ENCODE peak calls at places on chromosomes 12 and 14, in ten cellular contexts. One of them, this sample, is unnamed.

GRCh38 chr14:36585100-36585499 is 2.7 kb upstream of the NKX2-8 start:
- DNase-seq in stomach: no peak
- DNase-seq in body of pancreas: no peak
- DNase-seq in transverse colon: no peak
- DNase-seq in testis: no peak
- DNase-seq in suprapubic skin: no peak
- DNase-seq in GM12878: no peak
- DNase-seq in HCT116: no peak
- DNase-seq in heart left ventricle: no peak
- DNase-seq in prostate gland: no peak
- DNase-seq in this sample: peak

GRCh38 chr12:22101749-22102243 is 55.8 kb downstream of the CMAS start:
- DNase-seq in heart left ventricle: peak
- DNase-seq in stomach: no peak
- DNase-seq in transverse colon: peak
- DNase-seq in testis: no peak
- DNase-seq in prostate gland: no peak
- DNase-seq in GM12878: no peak
- DNase-seq in suprapubic skin: no peak
- DNase-seq in HCT116: no peak
- DNase-seq in body of pancreas: peak
- DNase-seq in this sample: no peak

GRCh38 chr12:65894624-65895023 is 70.3 kb downstream of the HMGA2 start:
- DNase-seq in stomach: no peak
- DNase-seq in testis: no peak
- DNase-seq in heart left ventricle: no peak
- DNase-seq in transverse colon: no peak
- DNase-seq in body of pancreas: no peak
- DNase-seq in GM12878: no peak
- DNase-seq in HCT116: no peak
- DNase-seq in prostate gland: no peak
- DNase-seq in suprapubic skin: no peak
- DNase-seq in this sample: no peak

GRCh38 chr14:71933026-71933587 is 878 bp downstream of the RGS6 start:
- DNase-seq in heart left ventricle: peak
- DNase-seq in transverse colon: no peak
- DNase-seq in HCT116: no peak
- DNase-seq in suprapubic skin: no peak
- DNase-seq in body of pancreas: no peak
- DNase-seq in stomach: no peak
- DNase-seq in GM12878: no peak
- DNase-seq in testis: peak
- DNase-seq in prostate gland: no peak
- DNase-seq in this sample: peak

GRCh38 chr12:70354777-70355176 is 11.3 kb upstream of the KCNMB4 start:
- DNase-seq in prostate gland: no peak
- DNase-seq in testis: no peak
- DNase-seq in transverse colon: no peak
- DNase-seq in body of pancreas: no peak
- DNase-seq in heart left ventricle: no peak
- DNase-seq in GM12878: no peak
- DNase-seq in suprapubic skin: no peak
- DNase-seq in HCT116: no peak
- DNase-seq in stomach: no peak
- DNase-seq in this sample: no peak

GRCh38 chr14:99720941-99721791 is 37.1 kb downstream of the CYP46A1 start:
- DNase-seq in GM12878: no peak
- DNase-seq in heart left ventricle: no peak
- DNase-seq in stomach: no peak
- DNase-seq in body of pancreas: no peak
- DNase-seq in testis: no peak
- DNase-seq in prostate gland: no peak
- DNase-seq in suprapubic skin: no peak
- DNase-seq in transverse colon: no peak
- DNase-seq in HCT116: no peak
- DNase-seq in this sample: no peak

GRCh38 chr12:6323340-6323994 is 13.0 kb downstream of the PLEKHG6 start:
- DNase-seq in body of pancreas: peak
- DNase-seq in stomach: peak
- DNase-seq in testis: peak
- DNase-seq in GM12878: peak
- DNase-seq in heart left ventricle: peak
- DNase-seq in HCT116: peak
- DNase-seq in prostate gland: no peak
- DNase-seq in suprapubic skin: peak
- DNase-seq in transverse colon: no peak
- DNase-seq in this sample: peak

GRCh38 chr12:74608376-74608775 is 70.7 kb downstream of the ATXN7L3B start:
- DNase-seq in prostate gland: no peak
- DNase-seq in testis: no peak
- DNase-seq in stomach: no peak
- DNase-seq in body of pancreas: no peak
- DNase-seq in GM12878: no peak
- DNase-seq in HCT116: no peak
- DNase-seq in suprapubic skin: no peak
- DNase-seq in heart left ventricle: no peak
- DNase-seq in transverse colon: no peak
- DNase-seq in this sample: no peak

GRCh38 chr14:87992720-87993484 is at the start of gene GALC:
- DNase-seq in transverse colon: peak
- DNase-seq in HCT116: no peak
- DNase-seq in testis: peak
- DNase-seq in prostate gland: peak
- DNase-seq in heart left ventricle: peak
- DNase-seq in stomach: peak
- DNase-seq in suprapubic skin: peak
- DNase-seq in body of pancreas: peak
- DNase-seq in GM12878: peak
- DNase-seq in this sample: peak
- TF ChIP-seq CTCF in transverse colon: no peak
- TF ChIP-seq CTCF in HCT116: no peak
- TF ChIP-seq CTCF in testis: no peak
- TF ChIP-seq CTCF in prostate gland: no peak
- TF ChIP-seq CTCF in heart left ventricle: no peak
- TF ChIP-seq CTCF in stomach: no peak
- TF ChIP-seq CTCF in suprapubic skin: no peak
- TF ChIP-seq CTCF in body of pancreas: no peak
- TF ChIP-seq CTCF in GM12878: peak
- TF ChIP-seq CTCF in this sample: no peak

GRCh38 chr14:23183479-23183878 is at the start of gene SLC7A8:
- DNase-seq in stomach: peak
- DNase-seq in testis: peak
- DNase-seq in prostate gland: peak
- DNase-seq in GM12878: no peak
- DNase-seq in body of pancreas: peak
- DNase-seq in transverse colon: peak
- DNase-seq in heart left ventricle: peak
- DNase-seq in HCT116: peak
- DNase-seq in suprapubic skin: peak
- DNase-seq in this sample: peak
- TF ChIP-seq POLR2A in stomach: peak
- TF ChIP-seq POLR2A in testis: peak
- TF ChIP-seq POLR2A in prostate gland: peak
- TF ChIP-seq POLR2A in GM12878: no peak
- TF ChIP-seq POLR2A in body of pancreas: peak
- TF ChIP-seq POLR2A in transverse colon: peak
- TF ChIP-seq POLR2A in heart left ventricle: peak
- TF ChIP-seq POLR2A in HCT116: peak
- TF ChIP-seq POLR2A in suprapubic skin: peak
- TF ChIP-seq POLR2A in this sample: no peak

DNA sequence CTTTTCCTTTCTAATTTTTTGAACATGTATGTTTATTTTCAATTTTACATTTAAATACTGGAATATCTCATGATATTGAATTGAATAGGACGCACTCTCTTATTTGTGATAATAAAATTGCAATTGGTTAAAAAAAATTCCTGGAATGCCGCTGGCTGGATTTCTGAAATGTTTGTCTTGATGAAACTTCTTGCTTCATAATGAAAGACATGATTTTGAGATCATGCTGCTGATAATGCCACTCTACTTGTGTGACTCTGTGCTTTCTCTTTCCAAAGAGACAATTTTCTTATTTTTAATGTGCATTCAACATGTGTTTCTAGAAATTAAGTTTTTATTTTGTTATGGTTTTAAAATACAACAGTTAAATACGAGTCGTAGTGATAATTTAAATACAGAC is 465.7 kb upstream of the FAR2 start:
- DNase-seq in body of pancreas: no peak
- DNase-seq in transverse colon: no peak
- DNase-seq in suprapubic skin: no peak
- DNase-seq in testis: no peak
- DNase-seq in GM12878: no peak
- DNase-seq in heart left ventricle: no peak
- DNase-seq in prostate gland: no peak
- DNase-seq in HCT116: no peak
- DNase-seq in stomach: no peak
- DNase-seq in this sample: no peak
- H3K4me3 ChIP-seq in body of pancreas: no peak
- H3K4me3 ChIP-seq in transverse colon: no peak
- H3K4me3 ChIP-seq in suprapubic skin: no peak
- H3K4me3 ChIP-seq in testis: no peak
- H3K4me3 ChIP-seq in GM12878: no peak
- H3K4me3 ChIP-seq in heart left ventricle: no peak
- H3K4me3 ChIP-seq in prostate gland: no peak
- H3K4me3 ChIP-seq in HCT116: no peak
- H3K4me3 ChIP-seq in stomach: no peak
- H3K4me3 ChIP-seq in this sample: no peak

GRCh38 chr14:35234007-35234406 is 58.2 kb upstream of the PSMA6 start:
- DNase-seq in heart left ventricle: no peak
- DNase-seq in transverse colon: no peak
- DNase-seq in body of pancreas: no peak
- DNase-seq in testis: no peak
- DNase-seq in stomach: no peak
- DNase-seq in prostate gland: no peak
- DNase-seq in GM12878: no peak
- DNase-seq in HCT116: no peak
- DNase-seq in suprapubic skin: no peak
- DNase-seq in this sample: no peak

GRCh38 chr14:35224615-35225014 is 67.6 kb upstream of the PSMA6 start:
- DNase-seq in GM12878: no peak
- DNase-seq in testis: no peak
- DNase-seq in suprapubic skin: no peak
- DNase-seq in heart left ventricle: no peak
- DNase-seq in prostate gland: no peak
- DNase-seq in stomach: no peak
- DNase-seq in body of pancreas: no peak
- DNase-seq in transverse colon: no peak
- DNase-seq in HCT116: no peak
- DNase-seq in this sample: no peak

GRCh38 chr14:35231207-35231755 is 60.9 kb upstream of the PSMA6 start:
- DNase-seq in body of pancreas: no peak
- DNase-seq in HCT116: no peak
- DNase-seq in heart left ventricle: no peak
- DNase-seq in prostate gland: no peak
- DNase-seq in stomach: no peak
- DNase-seq in transverse colon: no peak
- DNase-seq in suprapubic skin: no peak
- DNase-seq in testis: no peak
- DNase-seq in GM12878: no peak
- DNase-seq in this sample: no peak

GRCh38 chr14:35229084-35229483 is 63.1 kb upstream of the PSMA6 start:
- DNase-seq in testis: no peak
- DNase-seq in transverse colon: no peak
- DNase-seq in prostate gland: no peak
- DNase-seq in stomach: no peak
- DNase-seq in heart left ventricle: no peak
- DNase-seq in HCT116: no peak
- DNase-seq in suprapubic skin: no peak
- DNase-seq in body of pancreas: no peak
- DNase-seq in GM12878: no peak
- DNase-seq in this sample: no peak

GRCh38 chr14:35229495-35230089 is 62.6 kb upstream of the PSMA6 start:
- DNase-seq in transverse colon: no peak
- DNase-seq in prostate gland: no peak
- DNase-seq in stomach: no peak
- DNase-seq in HCT116: no peak
- DNase-seq in testis: no peak
- DNase-seq in heart left ventricle: no peak
- DNase-seq in GM12878: no peak
- DNase-seq in body of pancreas: no peak
- DNase-seq in suprapubic skin: no peak
- DNase-seq in this sample: no peak
- TF ChIP-seq CTCF in transverse colon: peak
- TF ChIP-seq CTCF in prostate gland: peak
- TF ChIP-seq CTCF in stomach: no peak
- TF ChIP-seq CTCF in HCT116: peak
- TF ChIP-seq CTCF in testis: no peak
- TF ChIP-seq CTCF in heart left ventricle: peak
- TF ChIP-seq CTCF in GM12878: peak
- TF ChIP-seq CTCF in body of pancreas: peak
- TF ChIP-seq CTCF in suprapubic skin: no peak
- TF ChIP-seq CTCF in this sample: no peak

DNA sequence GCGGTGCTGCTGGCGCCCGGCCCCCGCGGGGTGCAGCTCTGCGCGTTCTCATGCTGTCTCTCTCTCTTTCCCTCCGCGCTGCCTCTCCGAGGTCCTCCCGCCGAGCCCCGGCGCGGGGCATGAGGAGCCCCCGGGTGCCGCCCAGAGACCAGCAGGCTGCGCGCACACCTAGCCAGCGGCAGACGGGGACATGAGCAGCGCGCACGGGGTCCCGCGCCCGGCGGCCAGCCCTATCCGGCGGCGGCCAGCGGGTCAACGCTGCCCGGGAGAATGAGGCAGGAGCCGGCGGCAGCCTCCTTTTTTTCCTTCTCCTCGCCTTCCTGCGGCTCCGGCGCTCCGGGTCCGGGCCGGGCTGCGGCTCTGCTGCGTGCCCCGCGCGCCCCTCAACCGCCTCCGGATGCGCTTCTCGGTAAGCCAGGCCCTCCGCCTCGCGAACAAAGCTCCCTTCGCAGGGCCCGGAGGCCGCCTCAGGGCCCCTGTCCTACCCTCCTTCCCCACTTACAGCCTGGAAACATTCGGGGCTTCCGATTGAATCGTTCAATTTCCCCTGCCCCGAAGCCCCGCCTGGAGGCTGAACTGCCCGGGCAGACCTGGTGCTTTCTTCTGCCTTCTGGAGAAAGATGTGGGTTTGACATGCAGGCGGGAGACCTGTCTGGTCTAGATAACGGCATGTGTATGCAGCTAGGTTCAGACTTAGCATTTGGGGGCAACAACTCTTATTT is at the start of gene TUNAR:
- DNase-seq in testis: peak
- DNase-seq in suprapubic skin: no peak
- DNase-seq in prostate gland: no peak
- DNase-seq in GM12878: no peak
- DNase-seq in transverse colon: no peak
- DNase-seq in body of pancreas: peak
- DNase-seq in heart left ventricle: no peak
- DNase-seq in stomach: no peak
- DNase-seq in HCT116: no peak
- DNase-seq in this sample: peak
- TF ChIP-seq POLR2A in testis: no peak
- TF ChIP-seq POLR2A in suprapubic skin: no peak
- TF ChIP-seq POLR2A in prostate gland: no peak
- TF ChIP-seq POLR2A in GM12878: no peak
- TF ChIP-seq POLR2A in transverse colon: no peak
- TF ChIP-seq POLR2A in body of pancreas: no peak
- TF ChIP-seq POLR2A in heart left ventricle: no peak
- TF ChIP-seq POLR2A in stomach: no peak
- TF ChIP-seq POLR2A in HCT116: no peak
- TF ChIP-seq POLR2A in this sample: no peak

GRCh38 chr12:48340891-48341290 is 9.8 kb downstream of the ZNF641 start:
- DNase-seq in stomach: no peak
- DNase-seq in body of pancreas: no peak
- DNase-seq in prostate gland: no peak
- DNase-seq in GM12878: no peak
- DNase-seq in heart left ventricle: no peak
- DNase-seq in HCT116: no peak
- DNase-seq in transverse colon: no peak
- DNase-seq in suprapubic skin: no peak
- DNase-seq in testis: no peak
- DNase-seq in this sample: no peak

GRCh38 chr12:48342980-48343379 is 7.7 kb downstream of the ZNF641 start:
- DNase-seq in GM12878: no peak
- DNase-seq in transverse colon: no peak
- DNase-seq in body of pancreas: no peak
- DNase-seq in stomach: no peak
- DNase-seq in prostate gland: no peak
- DNase-seq in testis: no peak
- DNase-seq in heart left ventricle: no peak
- DNase-seq in HCT116: no peak
- DNase-seq in suprapubic skin: no peak
- DNase-seq in this sample: no peak
- H3K4me3 ChIP-seq in GM12878: no peak
- H3K4me3 ChIP-seq in transverse colon: no peak
- H3K4me3 ChIP-seq in body of pancreas: no peak
- H3K4me3 ChIP-seq in stomach: no peak
- H3K4me3 ChIP-seq in prostate gland: no peak
- H3K4me3 ChIP-seq in testis: no peak
- H3K4me3 ChIP-seq in heart left ventricle: no peak
- H3K4me3 ChIP-seq in HCT116: no peak
- H3K4me3 ChIP-seq in suprapubic skin: no peak
- H3K4me3 ChIP-seq in this sample: no peak